ENCODE peak calls at places on chromosomes 2 and 18, in seven cellular contexts. O is A549, S is HepG2, Q is GM12878, L is SK-N-SH, H is H1, M is IMR-90. Z is an unnamed sample.

GRCh38 chr2:227513113-227513512 is 41.2 kb downstream of the AGFG1 start:
- DNase-seq in Q (no peak), H (no peak), M (peak; percentile 39), L (peak; percentile 13), S (no peak), O (no peak), Z (no peak)

GRCh38 chr2:162161634-162162033 is 9.6 kb upstream of the GCG start:
- DNase-seq in Q (no peak), O (no peak), H (no peak), S (no peak), M (no peak), L (no peak), Z (no peak)

GRCh38 chr18:45197526-45197970 is 417.7 kb upstream of the SLC14A2 start:
- DNase-seq in Q (peak; percentile 88), M (peak; percentile 46), H (no peak), L (no peak), O (no peak), S (no peak), Z (no peak)

GRCh38 chr2:162967137-162967536 is 128.6 kb upstream of the KCNH7 start:
- DNase-seq in H (no peak), O (no peak), Q (no peak), S (no peak), M (no peak), L (peak; percentile 22), Z (no peak)

GRCh38 chr2:198883604-198884003 is 574.1 kb downstream of the SATB2 start:
- DNase-seq in H (no peak), Q (no peak), M (no peak), L (no peak), S (no peak), O (no peak), Z (no peak)

GRCh38 chr2:112836695-112837117 is at the start of gene IL1B:
- DNase-seq in L (no peak), H (no peak), O (no peak), Q (no peak), M (peak; percentile 81), S (no peak), Z (no peak)

GRCh38 chr2:209305746-209306196 is 118.1 kb upstream of the MAP2 start:
- DNase-seq in O (no peak), Q (no peak), M (no peak), S (no peak), H (no peak), L (no peak), Z (no peak)

GRCh38 chr2:144376926-144377325 is 143.0 kb downstream of the ZEB2 start:
- DNase-seq in S (no peak), H (no peak), O (no peak), Q (no peak), M (no peak), L (no peak), Z (no peak)

GRCh38 chr2:233082222-233082933 is 22.2 kb downstream of the INPP5D start:
- DNase-seq in L (no peak), M (no peak), H (no peak), S (no peak), Q (peak; percentile 95), O (no peak), Z (no peak)

GRCh38 chr18:34598136-34598635 is 111.9 kb upstream of the DTNA start:
- DNase-seq in O (no peak), H (no peak), S (no peak), L (no peak), Q (no peak), M (peak; percentile 29), Z (no peak)

GRCh38 chr2:18339326-18339725 is 221.1 kb downstream of the RDH14 start:
- DNase-seq in M (peak; percentile 86), L (no peak), H (no peak), O (no peak), S (no peak), Q (no peak), Z (no peak)
- TF ChIP-seq RFX5 in M (no peak), L (no peak), H (no peak), O (no peak), S (no peak), Q (no peak), Z (no peak)

DNA sequence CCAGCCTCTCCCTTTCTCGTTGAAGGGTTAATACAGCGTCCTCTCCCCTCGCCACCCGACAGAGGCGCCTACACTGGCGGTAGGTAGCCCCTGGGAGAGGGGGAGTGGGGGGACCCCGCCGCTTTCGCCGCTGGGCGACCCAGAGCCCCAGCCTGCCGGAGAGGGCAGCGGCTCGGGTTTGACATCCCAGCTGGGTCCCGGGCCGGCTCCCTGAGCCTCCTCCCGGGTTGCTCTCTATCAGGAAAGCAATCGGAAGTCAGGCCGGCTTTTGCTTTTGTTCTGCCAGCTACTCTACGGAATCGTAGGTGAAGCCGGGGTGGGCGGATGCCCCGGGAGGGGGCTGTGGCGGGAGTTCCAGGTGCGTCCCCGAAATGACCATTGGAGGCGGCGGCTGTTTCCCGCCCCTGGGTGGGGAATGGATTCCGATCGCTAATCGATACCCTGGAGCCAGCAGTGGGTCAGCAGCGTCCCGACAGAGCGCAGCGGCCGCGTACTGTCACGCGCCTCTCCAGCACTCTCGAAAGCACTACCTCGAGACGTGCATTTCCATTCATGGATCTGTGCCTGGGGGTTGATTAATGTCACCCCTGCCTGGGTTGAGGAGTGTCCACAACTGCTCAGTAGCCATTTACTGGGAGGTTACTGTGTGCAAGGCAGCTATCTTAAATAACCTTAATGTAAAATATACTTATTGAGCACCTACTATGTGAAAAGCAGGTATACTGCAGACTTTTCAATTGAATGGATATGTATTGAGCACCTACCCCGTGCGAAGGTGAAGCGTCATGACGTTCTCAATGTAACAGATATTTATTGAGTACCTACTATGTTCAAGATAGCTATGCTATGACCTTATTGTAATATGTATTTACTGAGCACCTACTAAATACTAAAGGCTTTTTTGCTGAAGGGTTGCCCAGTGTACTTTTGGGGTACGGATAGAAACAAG is 1.1 kb downstream of the MAPK4 start:
- DNase-seq in S (no peak), Q (no peak), O (no peak), L (peak; percentile 68), M (no peak), H (peak; percentile 73), Z (no peak)
- TF ChIP-seq RFX5 in S (no peak), Q (no peak), O (no peak), L (no peak), M (no peak), H (no peak), Z (no peak)

GRCh38 chr2:105873721-105874120 is 129.0 kb downstream of the NCK2 start:
- DNase-seq in H (no peak), S (peak; percentile 42), L (no peak), M (peak; percentile 89), Q (peak; percentile 71), O (peak; percentile 40), Z (peak; percentile 56)
- TF ChIP-seq RFX5 in H (no peak), S (no peak), L (no peak), M (no peak), Q (no peak), O (no peak), Z (no peak)

GRCh38 chr2:25159947-25160346 is 8.4 kb downstream of the POMC start:
- DNase-seq in Q (no peak), M (peak; percentile 18), O (peak; percentile 44), H (peak; percentile 54), L (peak; percentile 91), S (no peak), Z (peak; percentile 69)

GRCh38 chr2:25158096-25158852 is 10.1 kb downstream of the POMC start:
- DNase-seq in S (no peak), O (no peak), Q (no peak), L (no peak), H (no peak), M (no peak), Z (no peak)

GRCh38 chr2:25160376-25160775 is 8.0 kb downstream of the POMC start:
- DNase-seq in O (no peak), S (no peak), H (no peak), Q (no peak), L (no peak), M (no peak), Z (no peak)

GRCh38 chr2:25164526-25164925 is 3.9 kb downstream of the POMC start:
- DNase-seq in Q (no peak), S (no peak), O (no peak), H (no peak), L (no peak), M (no peak), Z (no peak)

DNA sequence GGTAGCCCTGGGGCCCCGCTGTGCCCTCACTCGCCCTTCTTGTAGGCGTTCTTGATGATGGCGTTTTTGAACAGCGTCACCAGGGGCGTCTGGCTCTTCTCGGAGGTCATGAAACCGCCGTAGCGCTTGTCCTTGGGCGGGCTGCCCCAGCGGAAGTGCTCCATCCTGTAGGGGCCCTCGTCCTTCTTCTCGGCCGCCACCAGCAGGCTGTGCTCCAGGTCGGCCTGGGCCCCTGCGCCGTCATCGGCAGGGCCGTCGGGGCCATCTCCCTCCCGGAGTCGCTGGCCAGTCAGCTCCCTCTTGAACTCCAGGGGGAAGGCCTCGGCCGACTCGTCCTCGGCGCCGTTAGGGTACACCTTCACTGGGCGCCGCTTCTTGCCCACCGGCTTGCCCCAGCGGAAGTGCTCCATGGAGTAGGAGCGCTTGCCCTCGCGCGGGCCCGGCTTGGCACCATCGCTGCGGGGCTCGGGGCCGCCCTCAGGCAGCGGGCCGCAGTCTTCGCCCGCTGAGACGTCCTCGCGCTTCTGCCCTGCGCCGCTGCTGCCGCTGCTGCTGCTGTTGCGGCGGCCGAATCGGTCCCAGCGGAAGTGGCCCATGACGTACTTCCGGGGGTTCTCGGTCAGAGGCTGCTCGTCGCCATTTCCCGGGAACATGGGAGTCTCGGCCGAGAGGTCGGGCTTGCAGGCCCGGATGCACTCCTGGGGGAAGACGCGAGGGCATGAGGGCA is 7.2 kb downstream of the POMC start:
- DNase-seq in L (no peak), O (no peak), Q (no peak), S (no peak), H (peak; percentile 73), M (peak; percentile 4), Z (no peak)
- TF ChIP-seq RFX5 in L (no peak), O (no peak), Q (no peak), S (no peak), H (no peak), M (no peak), Z (no peak)

Z was measured in K562.